ENCODE peak calls at places on chromosome 11, in seven cellular contexts. J is fibroblast of lung, S is cardiac muscle cell, F is A673, U is A549, C is sigmoid colon, M is heart right ventricle. A is an unnamed sample.
A peak's percentile ranks its signal among the peaks of the same experiment; 100 is the strongest.

GRCh38 chr11:69878927-69879733 is 59.9 kb upstream of the FGF3 start:
- DNase-seq in J (no peak), S (no peak), F (no peak), U (no peak), C (peak; percentile 45), M (no peak), A (peak; percentile 48)

GRCh38 chr11:87036756-87037449 is 831 bp upstream of the TMEM135 start:
- DNase-seq in J (no peak), S (no peak), F (no peak), U (peak; percentile 32), C (no peak), M (no peak), A (no peak)

GRCh38 chr11:44203270-44204043 is 106.5 kb downstream of the ALX4 start:
- DNase-seq in J (no peak), S (no peak), F (no peak), U (no peak), C (no peak), M (peak; percentile 28), A (no peak)

GRCh38 chr11:131880279-131880678 is 509.9 kb downstream of the NTM start:
- DNase-seq in J (no peak), S (peak; percentile 19), F (no peak), U (no peak), C (no peak), M (no peak), A (no peak)

GRCh38 chr11:123219066-123219697 is 24.1 kb upstream of the CLMP start:
- DNase-seq in J (peak; percentile 88), S (no peak), F (no peak), U (peak; percentile 68), C (peak; percentile 80), M (no peak), A (no peak)

GRCh38 chr11:70135142-70136132 is 57.3 kb downstream of the ANO1 start:
- DNase-seq in J (peak; percentile 33), S (peak; percentile 37), F (peak; percentile 74), U (no peak), C (no peak), M (no peak), A (no peak)

GRCh38 chr11:70700871-70701270 is 302.5 kb downstream of the CTTN start:
- DNase-seq in J (no peak), S (no peak), F (no peak), U (no peak), C (no peak), M (no peak), A (peak; percentile 7)

GRCh38 chr11:68584097-68584496 is 100.2 kb upstream of the GAL start:
- DNase-seq in J (peak; percentile 19), S (peak; percentile 65), F (peak; percentile 69), U (peak; percentile 54), C (no peak), M (peak; percentile 47), A (no peak)

GRCh38 chr11:8249482-8249881 is 14.2 kb downstream of the LMO1 start:
- DNase-seq in J (no peak), S (no peak), F (no peak), U (no peak), C (peak; percentile 27), M (no peak), A (peak; percentile 35)

DNA sequence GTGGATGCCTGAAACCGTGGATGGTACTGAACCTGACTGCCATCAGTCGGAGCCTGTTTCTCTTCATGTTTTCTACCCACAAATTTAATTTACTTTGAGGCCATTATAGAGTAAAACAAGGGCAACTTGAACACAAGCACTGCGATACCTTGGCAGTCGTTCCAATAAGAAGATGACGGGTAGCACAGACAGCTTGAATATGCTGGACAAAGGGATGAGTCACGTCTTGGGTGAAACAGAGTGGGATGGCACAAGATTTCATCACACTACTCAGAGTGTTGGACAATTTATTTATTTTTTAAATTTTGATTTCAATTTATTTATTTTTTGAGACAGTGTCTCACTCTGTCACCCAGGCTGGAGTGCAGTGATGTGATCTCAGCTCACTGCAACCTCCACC is 5.7 kb downstream of the DIXDC1 start:
- DNase-seq in J (peak; percentile 81), S (no peak), F (no peak), U (no peak), C (no peak), M (no peak), A (no peak)
- H3K4me1 ChIP-seq in J (peaks cover 14% of the 10 kb centered on the region), S (peaks cover 20% of the 10 kb centered on the region), F (peaks cover 25% of the 10 kb centered on the region), U (peaks cover 72% of the 10 kb centered on the region), C (peaks cover 30% of the 10 kb centered on the region), M (peaks cover 25% of the 10 kb centered on the region), A (no peaks in the 10 kb centered on the region)

GRCh38 chr11:45213717-45214116 is 67.3 kb downstream of the PRDM11 start:
- DNase-seq in J (no peak), S (no peak), F (no peak), U (no peak), C (peak; percentile 27), M (no peak), A (no peak)

GRCh38 chr11:45211732-45212131 is 65.3 kb downstream of the PRDM11 start:
- DNase-seq in J (no peak), S (no peak), F (no peak), U (no peak), C (peak; percentile 28), M (no peak), A (no peak)

GRCh38 chr11:45212566-45213315 is 66.3 kb downstream of the PRDM11 start:
- DNase-seq in J (no peak), S (peak; percentile 15), F (no peak), U (peak; percentile 25), C (peak; percentile 70), M (no peak), A (no peak)

GRCh38 chr11:45215098-45215497 is 68.7 kb downstream of the PRDM11 start:
- DNase-seq in J (no peak), S (no peak), F (no peak), U (no peak), C (peak; percentile 46), M (no peak), A (no peak)

DNA sequence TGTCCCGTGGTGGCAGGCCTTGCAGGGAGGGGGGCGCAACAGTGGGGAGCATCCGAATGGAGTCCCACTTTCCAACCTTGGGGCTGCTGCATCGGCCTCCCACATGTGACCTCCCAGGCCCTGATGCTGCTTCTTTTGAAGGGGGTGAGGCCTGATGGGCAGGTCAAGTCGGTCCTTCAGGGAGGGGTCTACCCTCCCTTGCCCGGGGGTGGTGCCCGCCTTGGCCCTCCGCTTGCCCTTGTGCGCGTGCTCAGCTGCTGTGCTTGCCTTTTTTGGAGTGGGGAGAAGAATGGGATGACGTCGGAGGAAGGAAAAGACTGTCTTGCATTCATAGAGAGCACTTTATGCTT is 66.9 kb downstream of the PRDM11 start:
- DNase-seq in J (no peak), S (no peak), F (no peak), U (no peak), C (peak; percentile 58), M (no peak), A (no peak)
- TF ChIP-seq CTCF in J (no peak), S (no peak), F (no peak), U (no peak), C (no peak), M (no peak), A (no peak)

DNA sequence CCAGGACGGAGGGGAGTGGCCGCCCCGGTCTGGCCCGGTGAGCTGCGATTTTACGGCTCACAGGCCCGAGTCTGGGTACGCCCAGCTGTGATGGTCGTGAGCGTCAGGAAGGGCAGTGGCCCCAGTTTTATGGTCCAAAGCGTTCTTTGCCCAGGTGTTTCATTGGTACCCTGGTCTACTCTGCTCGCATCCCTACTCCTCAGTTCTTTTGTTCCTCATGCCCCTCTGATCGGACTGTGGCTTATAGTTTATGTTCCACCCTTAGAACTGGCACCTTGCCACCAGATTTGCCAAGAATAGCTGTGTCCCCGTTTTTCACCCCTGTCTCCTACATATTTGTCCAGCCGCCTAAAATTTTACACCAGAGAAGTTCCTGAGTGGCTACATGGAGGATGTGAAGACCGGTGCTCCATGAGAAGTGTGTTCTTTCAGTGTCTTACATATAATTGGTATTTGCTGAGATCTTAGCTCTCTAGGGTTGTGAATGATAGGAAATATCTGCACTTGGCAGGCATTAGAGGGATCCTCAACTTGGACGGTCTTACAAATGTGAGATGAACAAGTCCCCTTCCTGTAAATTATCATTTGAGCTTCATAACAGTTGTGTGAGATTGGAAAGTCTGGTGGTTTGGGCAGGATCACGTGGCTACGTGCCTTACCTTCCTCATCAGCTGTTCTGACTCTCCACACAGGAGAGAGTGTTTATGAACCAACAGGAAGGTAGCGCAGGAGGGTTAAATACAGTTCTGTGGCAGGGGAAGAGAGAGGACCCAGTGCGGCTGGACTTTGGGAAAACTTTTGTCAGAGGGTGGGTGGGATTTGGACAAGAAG is 1.1 kb downstream of the PANX1 start:
- DNase-seq in J (peak; percentile 54), S (no peak), F (peak; percentile 38), U (no peak), C (no peak), M (no peak), A (no peak)
- H3K4me1 ChIP-seq in J (peaks cover 19% of the 10 kb centered on the region), S (peaks cover 17% of the 10 kb centered on the region), F (peaks cover 21% of the 10 kb centered on the region), U (peaks cover 42% of the 10 kb centered on the region), C (peaks cover 56% of the 10 kb centered on the region), M (peaks cover 61% of the 10 kb centered on the region), A (peaks cover 22% of the 10 kb centered on the region)

DNA sequence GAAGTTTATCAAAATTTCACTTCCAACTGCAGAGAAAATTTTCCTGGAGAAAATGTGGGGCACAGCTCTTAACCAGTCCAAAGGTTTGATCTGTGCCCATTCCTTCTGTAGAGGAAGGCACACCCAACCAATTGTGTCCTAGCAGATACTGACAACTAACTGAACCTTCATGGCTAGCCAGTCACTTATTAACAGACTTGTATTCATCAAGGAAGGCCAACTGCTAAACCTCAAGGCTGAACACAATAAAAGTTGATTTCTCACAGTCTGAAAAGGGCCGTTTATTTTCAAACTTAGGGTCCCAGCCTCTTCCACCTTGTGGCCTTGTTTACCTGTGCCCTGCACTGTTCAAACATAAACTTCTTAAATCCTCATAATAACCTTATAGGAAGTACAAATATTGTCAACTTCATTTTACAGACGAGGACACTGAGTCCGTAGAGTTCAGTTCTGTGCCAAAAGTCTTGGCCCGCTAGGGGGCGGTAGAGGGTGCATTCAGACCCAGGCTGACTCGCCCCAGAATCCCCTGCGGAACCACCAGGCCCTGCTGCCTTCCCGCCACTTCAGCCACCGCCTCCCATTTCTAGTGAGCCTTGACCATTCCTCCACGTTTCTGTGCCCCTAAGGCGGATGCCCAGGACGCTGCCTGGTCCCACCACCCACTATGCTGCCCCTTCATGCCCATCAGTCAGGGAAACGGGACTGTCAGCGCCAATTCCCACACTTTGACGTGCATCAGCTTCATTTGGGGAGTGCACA is 19.3 kb downstream of the SYT13 start:
- DNase-seq in J (no peak), S (no peak), F (peak; percentile 66), U (peak; percentile 38), C (no peak), M (no peak), A (no peak)
- TF ChIP-seq CTCF in J (no peak), S (peak; percentile 38), F (peak; percentile 95), U (peak; percentile 50), C (no peak), M (no peak), A (no peak)

GRCh38 chr11:119318240-119319135 is 1.6 kb upstream of the MCAM start:
- DNase-seq in J (peak; percentile 62), S (peak; percentile 39), F (no peak), U (no peak), C (peak; percentile 87), M (no peak), A (no peak)
- H3K4me1 ChIP-seq in J (peaks cover 27% of the 10 kb centered on the region), S (peaks cover 50% of the 10 kb centered on the region), F (peaks cover 25% of the 10 kb centered on the region), U (peaks cover 43% of the 10 kb centered on the region), C (peaks cover 61% of the 10 kb centered on the region), M (peaks cover 75% of the 10 kb centered on the region), A (peaks cover 28% of the 10 kb centered on the region)

GRCh38 chr11:18844753-18845367 is 53.3 kb upstream of the PTPN5 start:
- DNase-seq in J (peak; percentile 30), S (peak; percentile 57), F (peak; percentile 50), U (peak; percentile 60), C (no peak), M (no peak), A (no peak)
- TF ChIP-seq CTCF in J (peak; percentile 51), S (peak; percentile 81), F (peak; percentile 68), U (peak; percentile 55), C (no peak), M (peak; percentile 43), A (peak; percentile 38)